ENCODE peak calls at places on chromosome 2, in four cellular contexts. G is stimulated activated naive B cell treated with anti-CD40 and anti-IgM and Interleukin-4, amounts not matched to agents 10 μg/mL and 1 μg/mL and 100 μg/mL, for 72 hours; N is NCI-H1105 treated with DMSO at 0.1 percent for 48 hours; T is LoVo. F is an unnamed sample.
A peak's percentile ranks its signal among the peaks of the same experiment; 100 is the strongest.

GRCh38 chr2:150188177-150188576 is 299.3 kb downstream of the RND3 start:
- DNase-seq in G (no peak), N (no peak), T (peak; percentile 52), F (no peak)

GRCh38 chr2:218798767-218799504 is 17.0 kb downstream of the CYP27A1 start:
- DNase-seq in G (no peak), N (no peak), T (no peak), F (peak; percentile 60)

GRCh38 chr2:220745682-220746081 is 826.4 kb downstream of the EPHA4 start:
- DNase-seq in G (no peak), N (no peak), T (no peak), F (no peak)

GRCh38 chr2:26704441-26704977 is 12.0 kb downstream of the KCNK3 start:
- DNase-seq in G (no peak), N (no peak), T (no peak), F (no peak)

GRCh38 chr2:225032249-225032648 is 10.0 kb downstream of the DOCK10 start:
- DNase-seq in G (no peak), N (no peak), T (no peak), F (no peak)

GRCh38 chr2:157876771-157877108 is 610 bp upstream of the ACVR1 start:
- DNase-seq in G (no peak), N (no peak), T (no peak), F (no peak)

GRCh38 chr2:234491897-234492296 is 5.0 kb downstream of the ARL4C start:
- DNase-seq in G (no peak), N (no peak), T (no peak), F (no peak)

GRCh38 chr2:186827426-186827825 is 21.5 kb downstream of the ZSWIM2 start:
- DNase-seq in G (no peak), N (no peak), T (no peak), F (no peak)

GRCh38 chr2:176461686-176462376 is 192.6 kb downstream of the MTX2 start:
- DNase-seq in G (no peak), N (no peak), T (no peak), F (no peak)

GRCh38 chr2:217979151-217979811 is 23.5 kb downstream of the TNS1 start:
- DNase-seq in G (no peak), N (no peak), T (no peak), F (no peak)

GRCh38 chr2:240911641-240912265 is 5.6 kb downstream of the CROCC2 start:
- DNase-seq in G (no peak), N (no peak), T (no peak), F (no peak)

GRCh38 chr2:238973038-238973772 is 125.3 kb downstream of the TWIST2 start:
- DNase-seq in G (no peak), N (no peak), T (no peak), F (no peak)

GRCh38 chr2:38549851-38550250 is 52.9 kb downstream of the HNRNPLL start:
- DNase-seq in G (no peak), N (no peak), T (no peak), F (no peak)

GRCh38 chr2:40204268-40204667 is 247.6 kb downstream of the SLC8A1 start:
- DNase-seq in G (no peak), N (no peak), T (no peak), F (no peak)

GRCh38 chr2:155815851-155816250 is 516.7 kb downstream of the NR4A2 start:
- DNase-seq in G (no peak), N (no peak), T (peak; percentile 9), F (no peak)

GRCh38 chr2:210324458-210324857 is 9.5 kb upstream of the MYL1 start:
- DNase-seq in G (no peak), N (no peak), T (no peak), F (no peak)

GRCh38 chr2:25993049-25993448 is 10.8 kb upstream of the KIF3C start:
- DNase-seq in G (no peak), N (no peak), T (no peak), F (no peak)

GRCh38 chr2:3302751-3303582 is 74.7 kb downstream of the EIPR1 start:
- DNase-seq in G (no peak), N (no peak), T (no peak), F (no peak)

GRCh38 chr2:127176371-127177311 is 43.5 kb downstream of the CYP27C1 start:
- DNase-seq in G (no peak), N (no peak), T (no peak), F (peak; percentile 29)

GRCh38 chr2:129892360-129892759 is 87.1 kb upstream of the RAB6C start:
- DNase-seq in G (no peak), N (no peak), T (no peak), F (peak; percentile 23)

GRCh38 chr2:7835693-7836680 is 845.9 kb upstream of the ID2 start:
- DNase-seq in G (peak; percentile 18), N (peak; percentile 53), T (no peak), F (no peak)

GRCh38 chr2:79882548-79882947 is 369.7 kb downstream of the CTNNA2 start:
- DNase-seq in G (no peak), N (no peak), T (no peak), F (no peak)

GRCh38 chr2:128580988-128581848 is 262.6 kb upstream of the HS6ST1 start:
- DNase-seq in G (no peak), N (no peak), T (no peak), F (no peak)

GRCh38 chr2:10654069-10654468 is 35.7 kb downstream of the NOL10 start:
- DNase-seq in G (no peak), N (no peak), T (peak; percentile 62), F (no peak)

GRCh38 chr2:178163395-178163794 is 30.9 kb upstream of the OSBPL6 start:
- DNase-seq in G (no peak), N (no peak), T (no peak), F (no peak)

GRCh38 chr2:234492687-234493086 is 4.2 kb downstream of the ARL4C start:
- DNase-seq in G (no peak), N (no peak), T (no peak), F (no peak)

GRCh38 chr2:213429516-213429915 is 145.3 kb downstream of the SPAG16 start:
- DNase-seq in G (no peak), N (no peak), T (no peak), F (no peak)

GRCh38 chr2:75548036-75548573 is 12.6 kb downstream of the EVA1A start:
- DNase-seq in G (no peak), N (peak; percentile 22), T (no peak), F (peak; percentile 30)

GRCh38 chr2:219252570-219252899 is 508 bp upstream of the TUBA4B start:
- DNase-seq in G (no peak), N (no peak), T (no peak), F (no peak)

GRCh38 chr2:240810621-240811020 is 9.4 kb downstream of the KIF1A start:
- DNase-seq in G (no peak), N (no peak), T (no peak), F (no peak)

GRCh38 chr2:238597638-238598528 is 171.2 kb downstream of the ASB1 start:
- DNase-seq in G (no peak), N (no peak), T (no peak), F (no peak)

GRCh38 chr2:183037660-183038340 is 457 bp downstream of the NCKAP1 start:
- DNase-seq in G (no peak), N (peak; percentile 67), T (peak; percentile 46), F (no peak)

GRCh38 chr2:217865373-217865772 is 137.4 kb downstream of the TNS1 start:
- DNase-seq in G (no peak), N (no peak), T (no peak), F (no peak)

GRCh38 chr2:64998658-64999061 is 9.5 kb downstream of the SLC1A4 start:
- DNase-seq in G (no peak), N (no peak), T (no peak), F (no peak)

GRCh38 chr2:71965530-71965929 is 182.1 kb downstream of the CYP26B1 start:
- DNase-seq in G (no peak), N (no peak), T (no peak), F (no peak)

GRCh38 chr2:15653806-15654726 is 62.4 kb downstream of the DDX1 start:
- DNase-seq in G (no peak), N (no peak), T (no peak), F (no peak)